ENCODE peak calls at places on chromosomes 3 and 15, in six cellular contexts. One of them, this sample, is unnamed.

GRCh38 chr3:134463676-134464611 is 21.8 kb downstream of the ANAPC13 start:
- DNase-seq in kidney: peak; percentile 92
- DNase-seq in mucosa of descending colon: peak; percentile 30
- DNase-seq in tibial artery: peak; percentile 77
- DNase-seq in hepatocyte: peak; percentile 78
- DNase-seq in left ventricle myocardium inferior: peak; percentile 79
- DNase-seq in this sample: no peak

GRCh38 chr3:120274739-120275167 is 10.3 kb downstream of the GPR156 start:
- DNase-seq in kidney: no peak
- DNase-seq in mucosa of descending colon: peak; percentile 5
- DNase-seq in tibial artery: no peak
- DNase-seq in hepatocyte: no peak
- DNase-seq in left ventricle myocardium inferior: peak; percentile 38
- DNase-seq in this sample: no peak

GRCh38 chr15:52678468-52679231 is 538 bp downstream of the ATOSA start:
- DNase-seq in kidney: peak; percentile 91
- DNase-seq in mucosa of descending colon: peak; percentile 80
- DNase-seq in tibial artery: peak; percentile 77
- DNase-seq in hepatocyte: peak; percentile 81
- DNase-seq in left ventricle myocardium inferior: peak; percentile 65
- DNase-seq in this sample: peak; percentile 67

GRCh38 chr3:122014741-122015140 is 7.3 kb downstream of the ILDR1 start:
- DNase-seq in kidney: no peak
- DNase-seq in mucosa of descending colon: no peak
- DNase-seq in tibial artery: no peak
- DNase-seq in hepatocyte: no peak
- DNase-seq in left ventricle myocardium inferior: no peak
- DNase-seq in this sample: no peak

GRCh38 chr3:136602818-136603217 is 149.4 kb downstream of the STAG1 start:
- DNase-seq in kidney: no peak
- DNase-seq in mucosa of descending colon: no peak
- DNase-seq in tibial artery: no peak
- DNase-seq in hepatocyte: no peak
- DNase-seq in left ventricle myocardium inferior: no peak
- DNase-seq in this sample: no peak

GRCh38 chr3:135792174-135792573 is 173.4 kb upstream of the PPP2R3A start:
- DNase-seq in kidney: no peak
- DNase-seq in mucosa of descending colon: no peak
- DNase-seq in tibial artery: no peak
- DNase-seq in hepatocyte: no peak
- DNase-seq in left ventricle myocardium inferior: no peak
- DNase-seq in this sample: no peak

GRCh38 chr15:51085764-51086163 is 8.9 kb downstream of the TNFAIP8L3 start:
- DNase-seq in kidney: no peak
- DNase-seq in mucosa of descending colon: no peak
- DNase-seq in tibial artery: no peak
- DNase-seq in hepatocyte: no peak
- DNase-seq in left ventricle myocardium inferior: no peak
- DNase-seq in this sample: no peak

GRCh38 chr3:156681003-156681402 is 6.6 kb downstream of the TIPARP start:
- DNase-seq in kidney: no peak
- DNase-seq in mucosa of descending colon: no peak
- DNase-seq in tibial artery: no peak
- DNase-seq in hepatocyte: peak; percentile 73
- DNase-seq in left ventricle myocardium inferior: no peak
- DNase-seq in this sample: no peak

GRCh38 chr15:93331545-93332117 is 242.6 kb upstream of the RGMA start:
- DNase-seq in kidney: no peak
- DNase-seq in mucosa of descending colon: no peak
- DNase-seq in tibial artery: no peak
- DNase-seq in hepatocyte: peak; percentile 31
- DNase-seq in left ventricle myocardium inferior: no peak
- DNase-seq in this sample: no peak

GRCh38 chr3:174540081-174540480 is 319.1 kb upstream of the NAALADL2 start:
- DNase-seq in kidney: no peak
- DNase-seq in mucosa of descending colon: peak; percentile 2
- DNase-seq in tibial artery: no peak
- DNase-seq in hepatocyte: no peak
- DNase-seq in left ventricle myocardium inferior: no peak
- DNase-seq in this sample: no peak

GRCh38 chr15:75921732-75922703 is 18.3 kb downstream of the FBXO22 start:
- DNase-seq in kidney: no peak
- DNase-seq in mucosa of descending colon: peak; percentile 80
- DNase-seq in tibial artery: peak; percentile 44
- DNase-seq in hepatocyte: peak; percentile 74
- DNase-seq in left ventricle myocardium inferior: no peak
- DNase-seq in this sample: peak; percentile 21

GRCh38 chr15:95894407-95894956 is 436.0 kb upstream of the NR2F2 start:
- DNase-seq in kidney: no peak
- DNase-seq in mucosa of descending colon: no peak
- DNase-seq in tibial artery: no peak
- DNase-seq in hepatocyte: peak; percentile 36
- DNase-seq in left ventricle myocardium inferior: no peak
- DNase-seq in this sample: no peak

GRCh38 chr15:80498652-80499051 is 94.5 kb downstream of the ARNT2 start:
- DNase-seq in kidney: no peak
- DNase-seq in mucosa of descending colon: no peak
- DNase-seq in tibial artery: no peak
- DNase-seq in hepatocyte: no peak
- DNase-seq in left ventricle myocardium inferior: no peak
- DNase-seq in this sample: no peak

GRCh38 chr3:127786358-127787070 is 35.8 kb downstream of the MGLL start:
- DNase-seq in kidney: peak; percentile 89
- DNase-seq in mucosa of descending colon: peak; percentile 96
- DNase-seq in tibial artery: peak; percentile 70
- DNase-seq in hepatocyte: peak; percentile 76
- DNase-seq in left ventricle myocardium inferior: peak; percentile 89
- DNase-seq in this sample: no peak

GRCh38 chr3:173938159-173938558 is 540.6 kb downstream of the NLGN1 start:
- DNase-seq in kidney: no peak
- DNase-seq in mucosa of descending colon: no peak
- DNase-seq in tibial artery: no peak
- DNase-seq in hepatocyte: peak; percentile 48
- DNase-seq in left ventricle myocardium inferior: no peak
- DNase-seq in this sample: no peak

GRCh38 chr15:91521996-91522395 is 331.5 kb upstream of the SLCO3A1 start:
- DNase-seq in kidney: no peak
- DNase-seq in mucosa of descending colon: no peak
- DNase-seq in tibial artery: no peak
- DNase-seq in hepatocyte: no peak
- DNase-seq in left ventricle myocardium inferior: no peak
- DNase-seq in this sample: no peak

GRCh38 chr3:64178419-64178818 is 46.8 kb downstream of the PRICKLE2 start:
- DNase-seq in kidney: no peak
- DNase-seq in mucosa of descending colon: no peak
- DNase-seq in tibial artery: no peak
- DNase-seq in hepatocyte: no peak
- DNase-seq in left ventricle myocardium inferior: no peak
- DNase-seq in this sample: no peak

GRCh38 chr3:121942116-121942786 is 48.0 kb downstream of the SLC15A2 start:
- DNase-seq in kidney: no peak
- DNase-seq in mucosa of descending colon: peak; percentile 81
- DNase-seq in tibial artery: no peak
- DNase-seq in hepatocyte: no peak
- DNase-seq in left ventricle myocardium inferior: no peak
- DNase-seq in this sample: no peak

GRCh38 chr15:60590935-60591490 is 112.1 kb upstream of the ICE2 start:
- DNase-seq in kidney: peak; percentile 85
- DNase-seq in mucosa of descending colon: peak; percentile 52
- DNase-seq in tibial artery: peak; percentile 56
- DNase-seq in hepatocyte: peak; percentile 69
- DNase-seq in left ventricle myocardium inferior: peak; percentile 46
- DNase-seq in this sample: no peak

GRCh38 chr3:124597979-124598378 is 132.3 kb upstream of the UMPS start:
- DNase-seq in kidney: no peak
- DNase-seq in mucosa of descending colon: no peak
- DNase-seq in tibial artery: no peak
- DNase-seq in hepatocyte: no peak
- DNase-seq in left ventricle myocardium inferior: no peak
- DNase-seq in this sample: no peak

GRCh38 chr15:45855907-45856579 is 221.2 kb downstream of the SQOR start:
- DNase-seq in kidney: no peak
- DNase-seq in mucosa of descending colon: no peak
- DNase-seq in tibial artery: no peak
- DNase-seq in hepatocyte: peak; percentile 13
- DNase-seq in left ventricle myocardium inferior: no peak
- DNase-seq in this sample: no peak

GRCh38 chr15:51332211-51333147 is 5.9 kb downstream of the CYP19A1 start:
- DNase-seq in kidney: no peak
- DNase-seq in mucosa of descending colon: no peak
- DNase-seq in tibial artery: no peak
- DNase-seq in hepatocyte: no peak
- DNase-seq in left ventricle myocardium inferior: no peak
- DNase-seq in this sample: no peak

GRCh38 chr3:148729656-148730055 is 32.0 kb downstream of the AGTR1 start:
- DNase-seq in kidney: no peak
- DNase-seq in mucosa of descending colon: no peak
- DNase-seq in tibial artery: no peak
- DNase-seq in hepatocyte: no peak
- DNase-seq in left ventricle myocardium inferior: no peak
- DNase-seq in this sample: no peak

DNA sequence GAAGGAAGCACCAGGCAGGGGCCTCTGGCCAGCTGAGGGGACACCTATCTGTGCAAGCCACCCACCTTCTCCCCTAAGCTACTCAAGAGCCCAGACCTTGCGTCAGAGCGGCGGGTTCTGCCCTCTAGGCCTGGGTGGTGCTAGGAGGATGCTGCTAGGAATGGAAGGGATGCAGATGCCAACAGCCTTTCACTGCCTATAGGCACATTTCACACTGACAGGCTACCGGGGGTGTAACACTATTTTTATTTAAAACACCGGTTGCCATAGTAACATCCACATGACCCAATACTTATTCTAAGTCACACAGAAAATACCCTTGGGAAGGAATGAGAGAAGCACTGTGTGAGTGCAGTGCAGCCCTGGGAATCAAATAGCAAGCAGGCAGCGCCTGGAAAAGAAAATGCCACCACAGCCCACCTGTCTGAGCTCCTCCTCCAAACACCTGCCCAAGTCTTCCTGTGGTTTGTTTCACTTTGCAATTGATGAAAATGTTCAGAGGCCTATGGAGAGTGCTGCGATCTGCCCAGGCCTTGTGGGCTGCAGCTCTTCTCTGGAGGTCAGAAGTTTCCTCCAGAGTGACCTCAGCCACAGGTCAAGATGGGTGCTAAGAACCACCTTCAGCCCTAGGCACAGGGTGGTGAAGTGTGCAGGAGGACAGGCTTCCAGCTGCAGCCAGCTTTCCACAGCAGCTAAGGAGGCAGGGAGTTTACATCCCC is 113.5 kb upstream of the TOPAZ1 start:
- DNase-seq in kidney: no peak
- DNase-seq in mucosa of descending colon: no peak
- DNase-seq in tibial artery: no peak
- DNase-seq in hepatocyte: no peak
- DNase-seq in left ventricle myocardium inferior: no peak
- DNase-seq in this sample: no peak
- H3K4me3 ChIP-seq in kidney: no peak overlapping the region
- H3K4me3 ChIP-seq in mucosa of descending colon: no peak overlapping the region
- H3K4me3 ChIP-seq in tibial artery: no peak overlapping the region
- H3K4me3 ChIP-seq in hepatocyte: no peak overlapping the region
- H3K4me3 ChIP-seq in left ventricle myocardium inferior: no peak overlapping the region
- H3K4me3 ChIP-seq in this sample: no peak overlapping the region

DNA sequence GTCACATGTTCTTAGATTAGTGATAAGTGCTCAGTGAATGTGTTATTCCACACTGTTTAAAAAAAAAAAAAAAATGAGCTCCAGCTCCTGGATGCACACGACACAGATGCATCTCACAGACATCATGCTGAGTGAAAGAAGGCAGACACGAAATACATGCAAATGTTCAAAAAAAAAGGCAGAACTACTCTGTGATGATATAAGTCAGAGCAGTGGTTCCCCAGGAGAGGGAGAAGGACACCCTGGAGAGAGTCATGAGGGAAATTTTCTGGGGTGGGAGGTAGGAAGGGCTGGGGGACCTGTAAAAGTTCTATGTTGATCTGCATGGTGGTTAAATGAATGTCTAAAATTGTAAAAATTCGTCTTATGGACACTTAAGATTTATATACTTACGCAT is 4.3 kb downstream of the CSRNP1 start:
- DNase-seq in kidney: no peak
- DNase-seq in mucosa of descending colon: no peak
- DNase-seq in tibial artery: no peak
- DNase-seq in hepatocyte: no peak
- DNase-seq in left ventricle myocardium inferior: no peak
- DNase-seq in this sample: no peak
- H3K4me1 ChIP-seq in kidney: peaks cover 56% of the 10 kb centered on the region
- H3K4me1 ChIP-seq in mucosa of descending colon: peaks cover 64% of the 10 kb centered on the region
- H3K4me1 ChIP-seq in tibial artery: peaks cover 76% of the 10 kb centered on the region
- H3K4me1 ChIP-seq in hepatocyte: peaks cover 63% of the 10 kb centered on the region
- H3K4me1 ChIP-seq in left ventricle myocardium inferior: peaks cover 91% of the 10 kb centered on the region
- H3K4me1 ChIP-seq in this sample: peaks cover 71% of the 10 kb centered on the region

GRCh38 chr15:27903405-27903804 is 195.7 kb downstream of the OCA2 start:
- DNase-seq in kidney: no peak
- DNase-seq in mucosa of descending colon: no peak
- DNase-seq in tibial artery: no peak
- DNase-seq in hepatocyte: no peak
- DNase-seq in left ventricle myocardium inferior: no peak
- DNase-seq in this sample: no peak
- H3K4me3 ChIP-seq in kidney: no peak overlapping the region
- H3K4me3 ChIP-seq in mucosa of descending colon: no peak overlapping the region
- H3K4me3 ChIP-seq in tibial artery: no peak overlapping the region
- H3K4me3 ChIP-seq in hepatocyte: no peak overlapping the region
- H3K4me3 ChIP-seq in left ventricle myocardium inferior: no peak overlapping the region
- H3K4me3 ChIP-seq in this sample: no peak overlapping the region

GRCh38 chr3:12658593-12659058 is 5.3 kb downstream of the RAF1 start:
- DNase-seq in kidney: no peak
- DNase-seq in mucosa of descending colon: no peak
- DNase-seq in tibial artery: no peak
- DNase-seq in hepatocyte: no peak
- DNase-seq in left ventricle myocardium inferior: no peak
- DNase-seq in this sample: no peak

GRCh38 chr3:12653772-12654171 is 10.1 kb downstream of the RAF1 start:
- DNase-seq in kidney: no peak
- DNase-seq in mucosa of descending colon: no peak
- DNase-seq in tibial artery: no peak
- DNase-seq in hepatocyte: no peak
- DNase-seq in left ventricle myocardium inferior: no peak
- DNase-seq in this sample: no peak

GRCh38 chr3:12656850-12657249 is 7.1 kb downstream of the RAF1 start:
- DNase-seq in kidney: no peak
- DNase-seq in mucosa of descending colon: no peak
- DNase-seq in tibial artery: no peak
- DNase-seq in hepatocyte: no peak
- DNase-seq in left ventricle myocardium inferior: no peak
- DNase-seq in this sample: no peak

GRCh38 chr3:12655701-12656100 is 8.2 kb downstream of the RAF1 start:
- DNase-seq in kidney: no peak
- DNase-seq in mucosa of descending colon: no peak
- DNase-seq in tibial artery: no peak
- DNase-seq in hepatocyte: no peak
- DNase-seq in left ventricle myocardium inferior: no peak
- DNase-seq in this sample: no peak

DNA sequence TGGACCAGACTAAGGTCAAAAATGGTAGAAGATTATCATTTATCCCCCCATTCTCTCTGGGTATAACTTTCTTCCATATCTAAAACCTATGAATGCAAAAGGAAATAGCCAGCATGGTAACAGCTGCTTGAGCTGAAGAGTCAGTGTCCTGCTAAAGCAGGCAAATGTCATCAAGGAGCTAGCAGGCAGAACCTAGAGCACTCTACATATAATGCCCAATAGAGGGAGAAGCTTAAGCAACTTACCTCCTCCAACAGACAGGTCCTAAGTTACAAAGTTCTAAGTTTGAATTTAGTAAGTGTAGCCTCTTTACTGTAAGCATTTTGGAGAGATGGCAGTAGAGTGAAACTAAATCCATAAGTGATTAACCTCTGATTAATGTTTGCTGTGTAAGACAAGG is 7.7 kb downstream of the RAF1 start:
- DNase-seq in kidney: no peak
- DNase-seq in mucosa of descending colon: no peak
- DNase-seq in tibial artery: no peak
- DNase-seq in hepatocyte: no peak
- DNase-seq in left ventricle myocardium inferior: no peak
- DNase-seq in this sample: no peak
- H3K4me1 ChIP-seq in kidney: peaks cover 2% of the 10 kb centered on the region
- H3K4me1 ChIP-seq in mucosa of descending colon: peaks cover 26% of the 10 kb centered on the region
- H3K4me1 ChIP-seq in tibial artery: peaks cover 63% of the 10 kb centered on the region
- H3K4me1 ChIP-seq in hepatocyte: peaks cover 24% of the 10 kb centered on the region
- H3K4me1 ChIP-seq in left ventricle myocardium inferior: peaks cover 93% of the 10 kb centered on the region
- H3K4me1 ChIP-seq in this sample: peaks cover 40% of the 10 kb centered on the region